ENCODE peak calls at places on chromosome 22, in seven cellular contexts. D is cardiac muscle cell; S is transverse colon; X is CD8-positive, alpha-beta T cell; I is heart right ventricle; O is endothelial cell of umbilical vein; F is esophagus squamous epithelium. P is an unnamed sample. For H3K4me1, the result is how much of the 10 kb centered on the place peaks cover.

GRCh38 chr22:26983311-26983710 is 325.9 kb downstream of the MIAT start:
- DNase-seq in X (no peak), D (no peak), I (no peak), S (no peak), O (no peak), F (no peak), P (no peak)

GRCh38 chr22:41501209-41501608 is 32.3 kb downstream of the ACO2 start:
- DNase-seq in O (peak), F (no peak), X (no peak), D (no peak), I (no peak), S (no peak), P (no peak)

GRCh38 chr22:29310065-29310862 is 3.8 kb downstream of the GAS2L1 start:
- DNase-seq in S (no peak), X (no peak), D (no peak), F (no peak), I (no peak), O (no peak), P (no peak)

GRCh38 chr22:46854125-46854870 is 91.8 kb downstream of the TBC1D22A start:
- DNase-seq in I (no peak), X (peak), F (no peak), S (peak), O (peak), D (peak), P (no peak)

GRCh38 chr22:24427500-24428164 is at the start of gene ADORA2A:
- DNase-seq in I (peak), S (peak), O (no peak), X (peak), D (no peak), F (peak), P (no peak)

GRCh38 chr22:25061605-25062377 is 109.3 kb downstream of the KIAA1671 start:
- DNase-seq in O (peak), I (no peak), D (no peak), X (no peak), F (no peak), S (no peak), P (no peak)

GRCh38 chr22:25095869-25096268 is 103.8 kb upstream of the CRYBB3 start:
- DNase-seq in I (no peak), X (no peak), F (no peak), O (no peak), D (no peak), S (no peak), P (no peak)

GRCh38 chr22:20429254-20430100 is 8.1 kb downstream of the SCARF2 start:
- DNase-seq in I (peak), X (peak), F (no peak), D (no peak), S (peak), O (no peak), P (peak)

DNA sequence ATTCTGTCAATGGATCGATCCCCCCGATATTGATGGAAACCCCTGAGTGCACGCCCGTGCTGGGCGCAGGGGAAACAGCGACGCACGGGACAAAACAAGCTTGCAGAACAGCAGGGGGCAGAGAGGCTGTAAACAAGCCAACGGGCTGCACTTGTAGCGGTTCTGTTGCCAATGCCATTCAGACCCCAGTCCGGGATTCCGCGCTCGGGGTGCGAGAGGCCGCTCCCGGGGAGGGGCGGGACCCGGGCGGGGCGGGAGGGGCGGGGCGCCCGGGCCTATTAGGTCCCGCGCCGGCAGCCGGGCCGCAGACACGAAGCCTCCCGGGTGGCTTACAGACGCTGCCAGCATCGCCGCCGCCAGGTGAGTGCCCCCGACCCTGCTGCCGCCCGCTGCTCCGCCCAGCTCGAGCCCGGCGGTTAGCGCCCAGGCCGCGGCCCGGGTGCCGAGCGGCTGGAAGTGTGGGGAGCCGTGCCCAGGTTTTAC is at the start of gene BIK:
- DNase-seq in F (no peak), I (peak), O (peak), S (peak), D (peak), X (peak), P (peak)
- TF ChIP-seq CTCF in F (no peak), I (peak), O (peak), S (peak), D (peak), X (peak), P (no peak)

GRCh38 chr22:44777364-44777756 is 25.0 kb downstream of the ARHGAP8 start:
- DNase-seq in S (peak), D (no peak), X (no peak), F (no peak), I (no peak), O (no peak), P (no peak)

GRCh38 chr22:44775862-44776261 is 23.5 kb downstream of the ARHGAP8 start:
- DNase-seq in S (no peak), I (no peak), X (no peak), F (no peak), O (no peak), D (no peak), P (no peak)

GRCh38 chr22:44776535-44777363 is 24.4 kb downstream of the ARHGAP8 start:
- DNase-seq in X (no peak), S (peak), F (no peak), I (no peak), D (no peak), O (no peak), P (no peak)

DNA sequence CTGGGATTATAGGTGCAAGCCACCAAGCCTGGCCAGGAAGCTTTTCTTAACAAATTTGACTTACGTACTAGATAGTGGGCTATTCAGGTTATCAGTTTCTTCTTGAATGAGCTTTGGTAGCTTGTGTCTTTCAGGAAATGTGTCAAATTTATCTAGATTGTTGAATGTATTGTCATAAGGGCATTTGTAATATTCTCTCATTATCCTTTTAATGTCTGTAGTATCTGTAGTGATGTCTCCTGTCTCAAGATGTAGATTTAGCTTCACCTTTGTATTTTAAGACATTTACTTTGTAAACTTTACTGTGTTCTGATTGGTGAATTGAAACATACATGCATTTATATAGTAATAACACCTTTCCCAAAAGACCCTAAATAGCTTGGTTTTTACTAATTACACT is 20.7 kb downstream of the ARHGAP8 start:
- DNase-seq in X (no peak), O (no peak), D (no peak), F (no peak), I (no peak), S (no peak), P (no peak)
- H3K27ac ChIP-seq in X (no peak), O (no peak), D (no peak), F (no peak), I (no peak), S (peak), P (no peak)

GRCh38 chr22:39928556-39929401 is 27.9 kb downstream of the GRAP2 start:
- DNase-seq in F (no peak), I (no peak), D (no peak), S (no peak), O (no peak), X (no peak), P (no peak)

GRCh38 chr22:39924286-39924685 is 23.4 kb downstream of the GRAP2 start:
- DNase-seq in S (no peak), F (no peak), X (no peak), O (no peak), D (no peak), I (no peak), P (no peak)

GRCh38 chr22:39925273-39925672 is 24.4 kb downstream of the GRAP2 start:
- DNase-seq in O (no peak), I (no peak), D (no peak), F (no peak), S (no peak), X (no peak), P (no peak)

GRCh38 chr22:39927544-39927943 is 26.7 kb downstream of the GRAP2 start:
- DNase-seq in D (no peak), O (no peak), F (no peak), S (no peak), X (no peak), I (no peak), P (no peak)

DNA sequence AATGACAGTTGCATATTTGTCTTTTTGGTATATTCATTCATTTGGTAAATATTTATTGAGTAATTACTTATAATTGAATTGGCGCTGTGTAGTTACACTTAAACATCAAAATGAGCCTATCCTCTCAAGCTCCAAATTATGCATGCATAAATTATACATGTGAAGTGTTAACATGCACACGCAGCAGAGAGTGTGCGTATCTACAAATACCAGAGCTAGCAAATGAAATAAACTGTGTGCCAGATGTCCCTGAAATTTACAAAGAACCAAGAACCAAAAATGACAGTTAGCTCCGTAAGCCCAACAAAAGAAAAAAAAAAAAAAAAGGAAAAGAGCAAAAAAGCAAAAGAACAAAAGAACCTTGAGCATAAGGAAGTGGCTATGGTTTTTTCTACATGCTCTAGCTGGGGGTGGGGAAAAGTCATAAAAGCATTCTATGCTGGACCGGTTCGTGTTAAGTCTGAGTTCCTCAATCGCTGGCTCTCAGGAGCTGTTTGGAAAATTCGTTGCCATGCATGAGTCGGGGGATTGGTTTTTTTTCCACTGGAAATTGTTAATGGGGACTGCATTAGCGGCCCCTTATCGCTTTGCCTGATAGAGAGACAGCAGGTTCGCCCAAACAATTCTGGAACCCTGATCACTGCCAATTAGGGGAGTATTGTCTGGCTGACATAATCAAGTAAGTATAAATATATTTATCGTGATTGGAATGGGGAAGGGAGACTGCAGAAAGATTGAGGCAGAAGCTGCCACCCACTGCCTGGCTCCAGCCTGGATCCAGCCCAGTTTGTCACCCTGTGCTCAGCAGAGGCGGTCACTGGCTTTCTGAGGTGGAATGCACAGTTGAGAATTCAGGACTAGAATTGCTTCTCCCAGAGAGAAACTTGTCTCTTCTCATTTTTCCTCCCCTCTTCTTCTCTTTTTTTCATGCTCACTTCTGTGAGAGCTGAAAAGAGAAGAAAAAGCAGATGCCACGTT is 25.6 kb downstream of the GRAP2 start:
- DNase-seq in S (peak), O (no peak), D (no peak), I (no peak), X (no peak), F (no peak), P (no peak)
- H3K4me1 ChIP-seq in S (under half), O (under half), D (under half), I (under half), X (half or more), F (under half), P (under half)

GRCh38 chr22:39298194-39298987 is 21.0 kb downstream of the RPL3 start:
- DNase-seq in O (no peak), D (no peak), F (no peak), X (no peak), S (no peak), I (peak), P (no peak)

GRCh38 chr22:39301108-39301507 is 18.3 kb downstream of the RPL3 start:
- DNase-seq in D (no peak), I (no peak), X (no peak), O (no peak), F (no peak), S (no peak), P (no peak)

GRCh38 chr22:39299829-39300178 is 19.6 kb downstream of the RPL3 start:
- DNase-seq in F (no peak), X (no peak), O (no peak), D (no peak), I (no peak), S (peak), P (no peak)

GRCh38 chr22:39301926-39302325 is 17.5 kb downstream of the RPL3 start:
- DNase-seq in O (no peak), X (no peak), S (no peak), F (no peak), D (no peak), I (no peak), P (no peak)

DNA sequence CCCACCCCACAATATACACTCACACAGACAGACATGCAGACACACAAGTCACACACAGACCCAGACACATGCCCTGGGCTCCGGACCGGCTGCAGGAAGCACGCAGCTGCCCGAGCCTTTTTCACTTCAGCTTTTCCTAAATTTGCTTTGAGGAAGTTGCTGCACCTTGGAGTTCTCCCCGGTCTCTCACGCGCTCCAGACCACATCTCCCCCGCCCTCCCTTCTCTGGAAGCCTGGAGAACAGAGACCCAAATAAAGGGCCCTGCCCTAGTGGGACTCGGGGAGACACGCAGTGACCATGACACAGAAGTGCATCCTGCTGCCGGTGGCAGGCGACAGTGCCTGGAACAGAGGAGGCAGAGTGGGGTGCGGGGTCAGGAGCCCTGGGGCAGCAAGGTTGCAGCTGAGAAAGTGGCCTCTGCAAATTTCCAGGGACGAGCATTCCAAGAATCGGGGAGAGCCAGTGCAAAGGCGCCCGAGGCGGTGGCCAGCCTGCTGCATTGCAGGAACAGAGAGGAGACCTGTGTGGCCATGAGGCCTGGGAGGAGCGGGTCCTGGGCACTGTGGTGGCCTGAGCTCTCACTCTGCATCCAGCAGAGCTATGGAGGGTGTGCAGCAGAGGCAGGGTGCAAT is 19.1 kb downstream of the RPL3 start:
- DNase-seq in O (no peak), X (no peak), I (peak), F (no peak), S (peak), D (no peak), P (no peak)
- TF ChIP-seq CTCF in O (no peak), X (no peak), I (no peak), F (no peak), S (no peak), D (no peak), P (no peak)

DNA sequence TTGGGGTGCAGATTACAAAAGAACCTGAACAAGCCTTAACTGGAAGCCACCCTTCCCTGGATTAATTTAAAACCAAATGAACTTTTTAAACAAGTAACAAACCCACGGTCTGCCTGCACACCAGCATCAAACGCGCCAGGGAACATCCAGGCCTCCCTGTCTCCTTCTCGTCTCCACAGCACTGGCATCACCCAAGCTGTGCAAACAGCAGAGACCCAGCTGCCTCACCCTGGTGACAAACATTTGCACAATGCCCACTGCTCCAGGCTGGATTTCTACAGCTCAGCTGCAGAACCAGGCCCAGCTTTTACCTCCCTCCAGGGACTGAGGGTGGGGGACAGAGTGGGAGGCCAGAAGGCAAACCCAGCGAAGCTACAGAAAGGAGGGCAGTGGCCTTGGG is 7.0 kb downstream of the RPL3 start:
- DNase-seq in I (no peak), S (no peak), O (no peak), F (no peak), X (no peak), D (no peak), P (no peak)
- H3K27ac ChIP-seq in I (no peak), S (no peak), O (no peak), F (no peak), X (no peak), D (peak), P (no peak)

DNA sequence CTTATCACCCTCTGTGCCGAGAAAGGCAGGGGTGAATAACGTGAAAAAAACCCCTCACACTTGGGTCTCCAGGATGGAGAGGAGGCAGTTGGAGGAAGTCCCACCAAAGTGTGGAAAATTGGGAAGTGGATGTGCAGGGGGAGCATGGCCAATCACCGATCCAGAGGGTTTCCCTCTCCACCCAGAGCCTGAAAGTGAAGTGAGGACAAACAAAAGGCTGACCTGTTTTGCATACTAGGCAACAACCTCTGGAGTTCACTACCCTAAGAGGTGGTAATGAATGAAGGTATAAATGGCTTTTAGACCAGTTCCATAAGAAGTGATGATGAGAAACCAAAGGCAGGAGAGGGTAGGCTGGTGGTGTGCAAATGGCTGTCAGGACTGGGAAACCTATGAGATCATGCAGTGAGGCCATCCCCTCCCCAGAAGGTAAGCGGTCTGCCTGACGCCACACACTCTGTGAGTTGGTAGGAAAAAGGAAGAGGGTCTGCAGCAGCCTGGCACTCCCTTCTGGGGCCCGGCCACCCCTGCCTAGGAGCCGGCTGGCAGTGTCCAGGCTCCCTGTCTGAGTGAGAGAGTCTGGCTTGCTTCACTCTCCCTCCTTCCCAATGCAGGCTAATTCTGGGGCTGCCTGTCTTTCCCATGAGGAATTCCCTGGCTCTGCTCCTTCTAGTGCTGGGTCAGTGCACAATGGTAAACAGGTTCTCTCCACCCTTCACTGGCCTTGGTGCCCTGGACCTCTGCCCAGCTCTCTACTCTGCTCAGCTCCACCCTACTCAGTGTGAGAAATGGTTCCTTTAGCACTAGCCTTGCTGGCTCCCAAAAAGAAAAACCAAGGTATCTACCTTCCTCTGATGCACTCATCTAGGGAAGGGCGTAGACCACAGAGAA is 15.6 kb downstream of the TBC1D10A start:
- DNase-seq in S (peak), F (no peak), O (no peak), D (peak), X (no peak), I (peak), P (peak)
- H3K4me1 ChIP-seq in S (half or more), F (half or more), O (under half), D (under half), X (half or more), I (under half), P (under half)